ENCODE peak calls at places on chromosomes 16 and 17, in six cellular contexts. G is H1, Y is HCT116, R is HepG2, V is K562, U is GM12878. S is an unnamed sample.

GRCh38 chr17:82776454-82776853 is 24.6 kb downstream of the TBCD start:
- DNase-seq in G (no peak), Y (no peak), R (no peak), V (no peak), U (no peak), S (no peak)

GRCh38 chr16:19179890-19180490 is 11.9 kb downstream of the SYT17 start:
- DNase-seq in G (peak), Y (peak), R (peak), V (peak), U (no peak), S (peak)

GRCh38 chr17:57890857-57891232 is 41.0 kb upstream of the MRPS23 start:
- DNase-seq in G (no peak), Y (no peak), R (no peak), V (no peak), U (no peak), S (no peak)

GRCh38 chr17:21532763-21533385 is 156.7 kb downstream of the KCNJ12 start:
- DNase-seq in G (no peak), Y (no peak), R (no peak), V (no peak), U (no peak), S (no peak)

GRCh38 chr16:28935924-28936783 is 4.4 kb downstream of the CD19 start:
- DNase-seq in G (peak), Y (peak), R (peak), V (peak), U (no peak), S (peak)

GRCh38 chr16:72324578-72324977 is 152.6 kb upstream of the PMFBP1 start:
- DNase-seq in G (no peak), Y (no peak), R (no peak), V (no peak), U (no peak), S (no peak)

GRCh38 chr17:74466785-74467158 is 338 bp downstream of the CD300A start:
- DNase-seq in G (no peak), Y (no peak), R (no peak), V (no peak), U (no peak), S (no peak)

GRCh38 chr17:45353047-45353446 is 36.2 kb upstream of the MAP3K14 start:
- DNase-seq in G (no peak), Y (no peak), R (no peak), V (peak), U (peak), S (no peak)

GRCh38 chr17:18241229-18241871 is 15.9 kb downstream of the LLGL1 start:
- DNase-seq in G (peak), Y (no peak), R (no peak), V (no peak), U (no peak), S (no peak)

GRCh38 chr16:2831203-2831602 is 1.1 kb downstream of the ZG16B start:
- DNase-seq in G (no peak), Y (no peak), R (no peak), V (peak), U (no peak), S (no peak)

GRCh38 chr17:72118588-72119279 is 2.1 kb upstream of the SOX9 start:
- DNase-seq in G (peak), Y (peak), R (peak), V (peak), U (peak), S (peak)

GRCh38 chr17:45394913-45395568 is 37.6 kb downstream of the ARHGAP27 start:
- DNase-seq in G (peak), Y (peak), R (peak), V (peak), U (no peak), S (peak)

GRCh38 chr17:79622776-79623175 is 11.9 kb upstream of the RBFOX3 start:
- DNase-seq in G (peak), Y (no peak), R (no peak), V (no peak), U (no peak), S (no peak)

GRCh38 chr17:36978810-36979584 is 30.2 kb downstream of the AATF start:
- DNase-seq in G (no peak), Y (no peak), R (no peak), V (no peak), U (no peak), S (no peak)

GRCh38 chr16:59748531-59748930 is 1014.4 kb upstream of the GOT2 start:
- DNase-seq in G (no peak), Y (no peak), R (no peak), V (no peak), U (no peak), S (no peak)

GRCh38 chr16:10587622-10588021 is 7.2 kb upstream of the EMP2 start:
- DNase-seq in G (no peak), Y (no peak), R (no peak), V (no peak), U (no peak), S (no peak)

GRCh38 chr17:63116967-63117366 is 150.9 kb downstream of the TANC2 start:
- DNase-seq in G (no peak), Y (no peak), R (no peak), V (peak), U (no peak), S (no peak)

GRCh38 chr17:7854078-7854777 is 638 bp upstream of the TMEM88 start:
- DNase-seq in G (peak), Y (no peak), R (no peak), V (no peak), U (no peak), S (no peak)

GRCh38 chr17:64975318-64976087 is 56.2 kb upstream of the LRRC37A3 start:
- DNase-seq in G (peak), Y (peak), R (peak), V (peak), U (peak), S (no peak)

GRCh38 chr16:86222965-86223551 is 287.3 kb upstream of the FOXF1 start:
- DNase-seq in G (no peak), Y (no peak), R (no peak), V (no peak), U (no peak), S (no peak)

GRCh38 chr16:55294947-55295346 is 29.1 kb upstream of the IRX6 start:
- DNase-seq in G (no peak), Y (no peak), R (no peak), V (no peak), U (no peak), S (no peak)

GRCh38 chr16:50152386-50152806 is 710 bp upstream of the TENT4B start:
- DNase-seq in G (peak), Y (no peak), R (no peak), V (no peak), U (peak), S (no peak)

GRCh38 chr17:14201087-14201486 is 35.6 kb downstream of the CDRT15 start:
- DNase-seq in G (no peak), Y (no peak), R (no peak), V (no peak), U (no peak), S (no peak)

GRCh38 chr17:48547839-48548686 is 3.2 kb upstream of the HOXB2 start:
- DNase-seq in G (no peak), Y (no peak), R (no peak), V (peak), U (no peak), S (no peak)

GRCh38 chr17:81934850-81935708 is 2.0 kb downstream of the PYCR1 start:
- DNase-seq in G (no peak), Y (no peak), R (no peak), V (no peak), U (no peak), S (no peak)

GRCh38 chr17:37762669-37763068 is 17.8 kb upstream of the HNF1B start:
- DNase-seq in G (no peak), Y (no peak), R (no peak), V (no peak), U (no peak), S (no peak)

GRCh38 chr17:45764479-45764878 is 19.6 kb upstream of the CRHR1 start:
- DNase-seq in G (no peak), Y (no peak), R (no peak), V (no peak), U (no peak), S (no peak)

GRCh38 chr17:66712453-66712852 is 122.5 kb upstream of the CACNG5 start:
- DNase-seq in G (no peak), Y (no peak), R (no peak), V (no peak), U (no peak), S (no peak)

GRCh38 chr17:6752068-6752909 is 3.6 kb upstream of the XAF1 start:
- DNase-seq in G (no peak), Y (no peak), R (peak), V (no peak), U (no peak), S (no peak)

GRCh38 chr16:88462396-88462795 is 9.3 kb downstream of the ZFPM1 start:
- DNase-seq in G (no peak), Y (no peak), R (no peak), V (no peak), U (no peak), S (no peak)

GRCh38 chr17:3968017-3968416 is 3.8 kb upstream of the ATP2A3 start:
- DNase-seq in G (no peak), Y (no peak), R (no peak), V (no peak), U (no peak), S (no peak)

GRCh38 chr17:39564201-39564828 is 43.4 kb downstream of the NEUROD2 start:
- DNase-seq in G (peak), Y (peak), R (no peak), V (peak), U (no peak), S (peak)

GRCh38 chr16:67086829-67087228 is 22.9 kb upstream of the PHAF1 start:
- DNase-seq in G (no peak), Y (no peak), R (no peak), V (no peak), U (no peak), S (no peak)

GRCh38 chr16:67089101-67089500 is 20.6 kb upstream of the PHAF1 start:
- DNase-seq in G (no peak), Y (no peak), R (no peak), V (no peak), U (no peak), S (no peak)

GRCh38 chr16:67087291-67087690 is 22.4 kb upstream of the PHAF1 start:
- DNase-seq in G (no peak), Y (no peak), R (no peak), V (no peak), U (no peak), S (no peak)

GRCh38 chr16:67087803-67088202 is 21.9 kb upstream of the PHAF1 start:
- DNase-seq in G (no peak), Y (no peak), R (no peak), V (no peak), U (no peak), S (no peak)

GRCh38 chr16:67088551-67088950 is 21.2 kb upstream of the PHAF1 start:
- DNase-seq in G (no peak), Y (no peak), R (no peak), V (no peak), U (no peak), S (no peak)
- H3K9ac ChIP-seq in G (no peak), Y (no peak), R (no peak), V (no peak), U (no peak), S (no peak)

GRCh38 chr17:50482516-50482915 is 3.9 kb downstream of the RSAD1 start:
- DNase-seq in G (peak), Y (peak), R (peak), V (peak), U (peak), S (peak)
- TF ChIP-seq ZNF274 in G (no peak), Y (no peak), R (no peak), V (no peak), U (no peak), S (no peak)

GRCh38 chr16:85202631-85203461 is 90.6 kb upstream of the CIBAR2 start:
- DNase-seq in G (no peak), Y (no peak), R (no peak), V (no peak), U (no peak), S (peak)

GRCh38 chr16:85200471-85201278 is 88.4 kb upstream of the CIBAR2 start:
- DNase-seq in G (no peak), Y (peak), R (peak), V (peak), U (no peak), S (no peak)

GRCh38 chr16:85201566-85201965 is 89.3 kb upstream of the CIBAR2 start:
- DNase-seq in G (no peak), Y (no peak), R (no peak), V (no peak), U (no peak), S (no peak)

GRCh38 chr16:85203462-85203813 is 91.2 kb upstream of the CIBAR2 start:
- DNase-seq in G (no peak), Y (no peak), R (no peak), V (no peak), U (no peak), S (no peak)

GRCh38 chr16:85202051-85202601 is 89.9 kb upstream of the CIBAR2 start:
- DNase-seq in G (peak), Y (no peak), R (no peak), V (no peak), U (no peak), S (no peak)
- H3K9ac ChIP-seq in G (no peak), Y (no peak), R (no peak), V (peak), U (no peak), S (peak)

GRCh38 chr17:69246726-69247375 is 18.2 kb upstream of the ABCA10 start:
- DNase-seq in G (no peak), Y (peak), R (peak), V (peak), U (peak), S (no peak)

GRCh38 chr17:69245617-69246016 is 17.0 kb upstream of the ABCA10 start:
- DNase-seq in G (no peak), Y (no peak), R (no peak), V (no peak), U (no peak), S (no peak)

GRCh38 chr17:69250641-69251040 is 22.0 kb upstream of the ABCA10 start:
- DNase-seq in G (no peak), Y (no peak), R (no peak), V (no peak), U (no peak), S (no peak)

GRCh38 chr17:69246202-69246601 is 17.6 kb upstream of the ABCA10 start:
- DNase-seq in G (no peak), Y (no peak), R (no peak), V (no peak), U (no peak), S (no peak)
- TF ChIP-seq ZNF274 in G (no peak), Y (no peak), R (no peak), V (no peak), U (no peak), S (no peak)

GRCh38 chr16:30053376-30054015 is 12.1 kb upstream of the ALDOA start:
- DNase-seq in G (no peak), Y (no peak), R (no peak), V (no peak), U (no peak), S (no peak)
- H3K9ac ChIP-seq in G (no peak), Y (peak), R (peak), V (peak), U (peak), S (peak)

DNA sequence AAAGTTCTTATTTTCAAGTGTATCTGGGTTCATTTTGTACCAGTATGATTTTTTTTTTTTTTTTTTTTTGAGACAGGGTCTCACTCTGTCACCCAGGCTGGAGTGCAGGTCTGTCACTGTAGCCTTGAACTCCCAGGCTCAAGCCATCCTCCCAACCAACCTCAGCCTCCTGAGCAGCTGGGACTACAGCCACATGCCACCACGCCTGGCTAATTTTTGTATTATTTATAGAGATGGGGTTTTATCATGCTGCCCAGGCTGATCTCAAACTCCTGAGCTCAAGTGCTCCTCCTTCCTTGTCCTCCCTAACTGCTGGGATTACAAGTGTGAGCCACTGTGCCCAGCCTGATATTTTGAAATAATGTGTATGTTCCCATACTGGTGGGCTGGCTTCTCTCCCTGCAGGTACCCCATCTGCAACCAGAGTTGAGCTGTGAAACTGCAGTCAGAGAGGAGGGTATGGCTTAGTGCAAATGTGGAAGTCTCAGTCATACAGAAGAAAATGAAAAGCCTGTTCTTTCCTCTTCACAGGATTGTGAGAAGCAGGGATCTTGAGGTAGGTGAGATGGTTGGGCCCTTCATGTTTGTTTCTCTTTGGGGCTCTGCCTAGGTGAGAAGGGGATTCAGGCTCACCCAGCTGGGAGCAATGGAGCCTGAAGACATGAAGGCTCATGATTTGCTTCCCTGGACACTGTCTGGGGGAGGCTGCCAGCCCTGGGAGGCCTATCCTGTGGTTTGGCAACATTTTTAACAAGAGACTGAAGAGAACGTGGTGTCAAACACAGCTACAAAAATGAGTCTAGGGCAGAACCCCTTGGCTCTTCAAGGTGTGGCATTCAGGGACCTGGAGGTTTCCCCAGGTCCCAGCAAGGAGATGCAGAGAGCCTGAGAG is 41.3 kb upstream of the SIAH1 start:
- DNase-seq in G (no peak), Y (no peak), R (no peak), V (no peak), U (no peak), S (no peak)
- TF ChIP-seq ZNF274 in G (no peak), Y (no peak), R (no peak), V (no peak), U (no peak), S (no peak)

GRCh38 chr16:58001781-58002410 is 689 bp downstream of the USB1 start:
- DNase-seq in G (no peak), Y (no peak), R (peak), V (no peak), U (no peak), S (no peak)
- H3K9ac ChIP-seq in G (peak), Y (peak), R (peak), V (peak), U (peak), S (peak)

GRCh38 chr17:59874366-59874765 is 18.4 kb downstream of the TUBD1 start:
- DNase-seq in G (no peak), Y (no peak), R (no peak), V (no peak), U (no peak), S (no peak)

GRCh38 chr17:59877965-59878364 is 14.8 kb downstream of the TUBD1 start:
- DNase-seq in G (no peak), Y (no peak), R (no peak), V (no peak), U (no peak), S (no peak)

GRCh38 chr17:59878624-59879023 is 14.1 kb downstream of the TUBD1 start:
- DNase-seq in G (no peak), Y (no peak), R (no peak), V (no peak), U (no peak), S (no peak)
- TF ChIP-seq ZNF274 in G (no peak), Y (no peak), R (no peak), V (no peak), U (no peak), S (no peak)

GRCh38 chr17:77455111-77455877 is 314.5 kb downstream of the SEC14L1 start:
- DNase-seq in G (no peak), Y (no peak), R (peak), V (no peak), U (no peak), S (no peak)

GRCh38 chr17:77455878-77456234 is 315.1 kb downstream of the SEC14L1 start:
- DNase-seq in G (no peak), Y (no peak), R (no peak), V (no peak), U (no peak), S (no peak)

GRCh38 chr17:77457572-77458201 is 316.9 kb downstream of the SEC14L1 start:
- DNase-seq in G (no peak), Y (no peak), R (no peak), V (no peak), U (no peak), S (no peak)

GRCh38 chr17:77456951-77457548 is 316.3 kb downstream of the SEC14L1 start:
- DNase-seq in G (no peak), Y (no peak), R (no peak), V (no peak), U (no peak), S (no peak)

GRCh38 chr17:77456271-77456950 is 315.6 kb downstream of the SEC14L1 start:
- DNase-seq in G (no peak), Y (no peak), R (no peak), V (no peak), U (no peak), S (no peak)
- H3K9ac ChIP-seq in G (no peak), Y (no peak), R (peak), V (peak), U (peak), S (peak)

DNA sequence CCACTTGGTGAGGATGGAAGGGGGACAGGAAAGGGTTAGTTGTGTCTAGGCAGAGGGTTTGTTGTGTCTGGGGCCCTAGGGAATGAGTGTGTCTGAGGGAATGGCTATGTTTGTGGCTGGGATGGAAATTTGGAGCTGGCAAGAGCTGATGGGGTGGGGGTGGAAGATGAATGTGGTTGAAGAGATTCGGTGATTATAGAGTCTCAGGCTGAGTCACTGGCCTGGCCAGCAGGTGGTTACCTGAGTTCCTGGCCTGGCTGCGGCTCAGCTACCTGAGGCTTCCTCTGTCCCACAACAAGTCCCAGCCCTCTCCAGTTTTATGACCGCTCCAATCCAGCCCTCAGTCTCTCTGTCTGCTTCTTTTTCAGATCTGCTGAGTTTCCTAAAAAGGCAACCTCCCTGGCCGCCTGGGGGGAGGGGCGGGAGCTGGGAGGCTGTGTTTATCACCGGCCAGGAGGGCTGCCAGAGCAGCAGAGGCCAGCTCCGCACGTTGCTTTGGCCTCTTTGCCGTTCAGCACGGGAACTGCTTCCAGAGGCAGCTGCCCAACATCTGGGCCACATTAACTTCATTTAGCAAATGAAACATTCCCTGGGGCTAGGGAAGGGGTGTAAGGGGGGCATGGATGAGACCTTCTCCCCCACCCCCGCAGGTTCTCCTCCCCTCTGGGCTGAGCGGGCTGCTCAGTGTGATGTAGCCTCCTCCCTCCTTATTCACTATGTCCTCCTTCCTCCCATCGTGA is 21.8 kb downstream of the ITGB3 start:
- DNase-seq in G (peak), Y (no peak), R (no peak), V (peak), U (no peak), S (no peak)
- TF ChIP-seq ZNF274 in G (no peak), Y (no peak), R (no peak), V (no peak), U (no peak), S (no peak)